ENCODE peak calls at places on chromosomes 11 and 22, in six cellular contexts. O, K, V, Z, I and R are unnamed samples.

GRCh38 chr22:49735411-49736311 is 92.0 kb downstream of the BRD1 start:
- DNase-seq in O (no peak), K (no peak), V (no peak), Z (no peak), I (no peak), R (no peak)

GRCh38 chr22:35609761-35610160 is 7.4 kb downstream of the MB start:
- DNase-seq in O (no peak), K (no peak), V (no peak), Z (no peak), I (no peak), R (no peak)

GRCh38 chr11:77249427-77249826 is 52.1 kb downstream of the GDPD4 start:
- DNase-seq in O (no peak), K (peak), V (no peak), Z (no peak), I (peak), R (no peak)

GRCh38 chr22:50573491-50574382 is 4.5 kb downstream of the CPT1B start:
- DNase-seq in O (no peak), K (no peak), V (no peak), Z (no peak), I (no peak), R (no peak)

GRCh38 chr22:17411213-17411612 is 42.0 kb downstream of the CECR2 start:
- DNase-seq in O (no peak), K (no peak), V (no peak), Z (no peak), I (no peak), R (no peak)

GRCh38 chr11:87265132-87265531 is 227.4 kb downstream of the TMEM135 start:
- DNase-seq in O (no peak), K (no peak), V (no peak), Z (no peak), I (peak), R (no peak)

GRCh38 chr11:102438311-102439062 is 14.1 kb downstream of the TMEM123 start:
- DNase-seq in O (no peak), K (no peak), V (no peak), Z (no peak), I (no peak), R (no peak)

GRCh38 chr11:12674936-12675696 is 895 bp downstream of the TEAD1 start:
- DNase-seq in O (no peak), K (no peak), V (no peak), Z (no peak), I (no peak), R (no peak)

GRCh38 chr11:74777877-74778276 is 29.2 kb downstream of the RNF169 start:
- DNase-seq in O (no peak), K (no peak), V (no peak), Z (no peak), I (no peak), R (no peak)

GRCh38 chr11:79396674-79397073 is 44.2 kb downstream of the TENM4 start:
- DNase-seq in O (no peak), K (no peak), V (no peak), Z (no peak), I (peak), R (no peak)

GRCh38 chr22:47168900-47169800 is 406.7 kb downstream of the TBC1D22A start:
- DNase-seq in O (peak), K (no peak), V (peak), Z (no peak), I (peak), R (peak)

GRCh38 chr11:14275081-14275480 is 83.9 kb downstream of the RRAS2 start:
- DNase-seq in O (no peak), K (no peak), V (no peak), Z (no peak), I (peak), R (no peak)

GRCh38 chr11:71282581-71283351 is 30.4 kb upstream of the SHANK2 start:
- DNase-seq in O (no peak), K (peak), V (peak), Z (no peak), I (no peak), R (no peak)

GRCh38 chr11:76769071-76769560 is 14.0 kb upstream of the TSKU start:
- DNase-seq in O (no peak), K (no peak), V (no peak), Z (no peak), I (peak), R (no peak)

GRCh38 chr11:96341237-96342130 is 1.5 kb downstream of the MAML2 start:
- DNase-seq in O (peak), K (no peak), V (peak), Z (peak), I (peak), R (no peak)

GRCh38 chr22:32132783-32133182 is 26.3 kb downstream of the C22orf42 start:
- DNase-seq in O (no peak), K (no peak), V (no peak), Z (no peak), I (no peak), R (no peak)

GRCh38 chr11:37984991-37985390 is 1387.0 kb upstream of the RAG2 start:
- DNase-seq in O (no peak), K (no peak), V (no peak), Z (no peak), I (no peak), R (no peak)

GRCh38 chr11:7596975-7597391 is 76.3 kb downstream of the CYB5R2 start:
- DNase-seq in O (no peak), K (no peak), V (peak), Z (no peak), I (no peak), R (no peak)

DNA sequence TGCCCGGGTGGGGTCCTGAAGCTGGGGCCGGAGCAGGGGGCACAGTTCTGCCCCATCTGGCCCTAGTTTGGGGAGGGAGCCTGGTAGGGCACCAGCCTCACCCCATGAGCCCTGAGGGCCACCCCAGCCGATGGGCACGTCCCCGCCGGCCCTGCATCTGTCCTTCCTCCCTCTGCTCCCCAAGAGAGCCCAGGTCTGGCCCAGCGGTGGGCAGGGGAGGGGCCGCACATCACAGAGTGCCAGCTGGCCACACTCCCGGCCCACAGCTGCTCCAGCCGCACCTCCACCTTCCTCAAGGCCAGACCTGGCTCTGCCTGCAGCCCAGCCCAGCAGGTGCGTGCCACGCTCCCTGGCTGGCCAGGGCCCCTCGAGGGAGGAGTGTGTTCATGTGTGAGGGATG is 21.6 kb downstream of the BRSK2 start:
- DNase-seq in O (no peak), K (no peak), V (no peak), Z (no peak), I (no peak), R (no peak)
- TF ChIP-seq POLR2A in O (no peak), K (no peak), V (no peak), Z (no peak), I (no peak), R (no peak)

GRCh38 chr22:40407021-40407761 is 36.8 kb downstream of the SGSM3 start:
- DNase-seq in O (no peak), K (no peak), V (no peak), Z (no peak), I (no peak), R (no peak)
- TF ChIP-seq POLR2A in O (no peak), K (no peak), V (no peak), Z (no peak), I (no peak), R (no peak)

GRCh38 chr11:72824020-72824419 is 9.8 kb downstream of the ATG16L2 start:
- DNase-seq in O (no peak), K (no peak), V (no peak), Z (no peak), I (no peak), R (no peak)

GRCh38 chr11:72825661-72826060 is 11.4 kb downstream of the ATG16L2 start:
- DNase-seq in O (no peak), K (no peak), V (no peak), Z (no peak), I (no peak), R (no peak)

GRCh38 chr11:72826191-72826941 is 12.2 kb downstream of the ATG16L2 start:
- DNase-seq in O (no peak), K (no peak), V (no peak), Z (no peak), I (no peak), R (no peak)

GRCh38 chr11:72823105-72823804 is 9.0 kb downstream of the ATG16L2 start:
- DNase-seq in O (no peak), K (no peak), V (no peak), Z (no peak), I (no peak), R (no peak)

DNA sequence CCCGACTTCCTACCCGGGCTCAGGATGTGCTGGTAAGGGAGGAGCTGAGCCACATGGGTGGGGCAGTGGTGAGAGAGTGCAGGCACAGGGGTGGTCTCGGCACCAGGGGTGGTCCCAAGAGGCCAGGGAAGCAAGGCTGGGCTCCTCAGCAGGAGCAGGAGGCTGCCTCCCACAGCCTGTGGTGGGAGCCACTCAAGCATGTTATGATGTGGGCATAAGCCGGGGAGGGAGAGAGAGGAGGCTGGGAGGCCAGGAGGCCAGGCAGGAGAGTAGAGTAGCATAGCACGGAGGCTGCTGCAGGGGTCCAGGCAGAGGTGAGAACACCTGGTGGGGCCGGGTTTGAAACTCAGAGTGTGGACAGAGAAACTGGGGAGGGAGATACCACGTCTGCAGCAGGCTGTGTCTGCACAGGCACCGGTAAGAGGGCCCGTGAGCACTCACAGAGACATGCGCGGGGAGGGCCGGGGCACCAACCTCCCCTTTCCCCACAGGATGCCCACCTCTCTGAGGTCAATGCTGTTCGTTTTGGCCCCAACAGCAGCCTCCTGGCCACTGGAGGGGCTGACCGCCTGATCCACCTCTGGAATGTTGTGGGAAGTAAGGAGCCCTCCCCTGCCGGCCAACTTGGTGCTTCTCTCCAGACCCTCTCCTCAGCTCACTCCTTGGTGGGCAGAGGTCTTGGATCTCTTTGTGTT is 10.7 kb downstream of the ATG16L2 start:
- DNase-seq in O (no peak), K (no peak), V (no peak), Z (no peak), I (no peak), R (no peak)
- TF ChIP-seq POLR2A in O (no peak), K (no peak), V (no peak), Z (no peak), I (no peak), R (no peak)

GRCh38 chr22:45676024-45676423 is 4.4 kb downstream of the ATXN10 start:
- DNase-seq in O (no peak), K (no peak), V (no peak), Z (no peak), I (no peak), R (no peak)

GRCh38 chr22:45672564-45673481 is 1.2 kb downstream of the ATXN10 start:
- DNase-seq in O (no peak), K (no peak), V (no peak), Z (no peak), I (no peak), R (no peak)

GRCh38 chr22:45671051-45671782 is 417 bp upstream of the ATXN10 start:
- DNase-seq in O (no peak), K (no peak), V (peak), Z (no peak), I (no peak), R (no peak)

GRCh38 chr22:45673482-45674175 is 2.0 kb downstream of the ATXN10 start:
- DNase-seq in O (no peak), K (no peak), V (no peak), Z (no peak), I (no peak), R (no peak)

GRCh38 chr22:45671783-45672563 is at the start of gene ATXN10:
- DNase-seq in O (peak), K (no peak), V (peak), Z (peak), I (peak), R (peak)
- TF ChIP-seq POLR2A in O (peak), K (peak), V (peak), Z (no peak), I (peak), R (peak)

GRCh38 chr11:19459240-19459639 is 218.5 kb upstream of the E2F8 start:
- DNase-seq in O (no peak), K (no peak), V (no peak), Z (no peak), I (no peak), R (no peak)
- TF ChIP-seq POLR2A in O (no peak), K (no peak), V (no peak), Z (no peak), I (no peak), R (no peak)

DNA sequence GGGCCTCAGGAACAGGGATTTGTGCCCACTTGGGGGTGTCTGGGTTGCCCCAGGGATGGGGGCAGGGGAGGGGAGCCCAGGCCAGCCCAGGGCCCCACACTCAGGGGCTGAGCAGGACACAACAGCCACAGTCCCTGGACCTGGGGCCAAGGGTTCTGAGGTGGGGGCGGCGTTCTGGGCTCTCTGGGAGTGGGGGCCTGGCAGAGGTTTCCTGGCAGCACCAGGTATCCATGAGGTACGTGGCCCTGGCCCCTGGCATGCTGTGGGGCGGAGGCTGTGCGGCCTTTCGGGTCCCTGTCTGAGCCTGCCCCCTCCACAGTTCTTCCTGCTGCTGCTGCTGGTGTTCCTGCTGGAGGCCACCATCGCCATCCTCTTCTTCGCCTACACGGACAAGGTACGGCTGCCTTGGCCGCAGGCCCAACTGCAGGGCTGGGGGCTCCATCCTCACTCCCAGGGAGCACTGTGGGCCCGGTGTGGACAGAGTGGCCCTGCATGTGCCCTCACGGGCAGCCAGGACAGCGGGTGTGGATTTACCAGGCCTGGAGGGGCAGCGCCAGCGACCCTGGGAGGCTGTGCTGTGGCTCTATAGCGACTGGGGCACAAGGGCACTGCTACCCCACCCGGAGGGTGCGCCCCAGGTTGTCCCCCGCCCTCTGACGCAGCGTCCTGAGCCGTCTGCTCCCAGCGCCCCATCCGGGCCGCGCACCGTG is 21.6 kb downstream of the TSPAN4 start:
- DNase-seq in O (no peak), K (no peak), V (no peak), Z (no peak), I (no peak), R (no peak)
- TF ChIP-seq POLR2A in O (no peak), K (no peak), V (no peak), Z (no peak), I (no peak), R (no peak)

GRCh38 chr11:46120711-46121327 is 435 bp downstream of the PHF21A start:
- DNase-seq in O (no peak), K (no peak), V (peak), Z (peak), I (peak), R (peak)

GRCh38 chr11:46122955-46123354 is 1.7 kb upstream of the PHF21A start:
- DNase-seq in O (no peak), K (no peak), V (no peak), Z (no peak), I (peak), R (no peak)

GRCh38 chr11:46120361-46120710 is 918 bp downstream of the PHF21A start:
- DNase-seq in O (no peak), K (no peak), V (peak), Z (no peak), I (no peak), R (no peak)

GRCh38 chr11:46121724-46122477 is 647 bp upstream of the PHF21A start:
- DNase-seq in O (peak), K (peak), V (peak), Z (peak), I (peak), R (peak)

DNA sequence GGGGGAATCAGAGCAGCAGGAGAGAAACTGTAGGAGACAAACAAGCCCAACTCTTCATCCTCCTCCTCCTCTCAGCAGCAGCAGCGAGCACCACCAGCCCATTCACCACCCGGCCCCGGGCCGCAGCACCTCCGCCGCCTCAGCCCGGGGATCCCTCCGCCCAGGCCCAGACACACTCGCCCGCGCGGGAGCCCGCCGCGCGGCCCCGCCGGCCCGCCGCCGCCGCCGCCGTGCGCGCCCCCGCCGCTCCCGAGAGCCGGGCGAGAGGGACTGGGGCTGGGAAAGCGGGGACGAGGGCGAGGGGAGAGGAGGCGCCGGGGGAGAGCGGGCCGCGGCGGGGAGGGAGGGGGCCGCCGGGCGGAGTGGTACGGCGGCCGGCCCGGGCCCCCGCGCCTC is at the start of gene PHF21A:
- DNase-seq in O (peak), K (peak), V (peak), Z (peak), I (peak), R (peak)
- TF ChIP-seq POLR2A in O (peak), K (no peak), V (peak), Z (peak), I (no peak), R (peak)

GRCh38 chr11:111344032-111344431 is 35.0 kb downstream of the POU2AF1 start:
- DNase-seq in O (peak), K (no peak), V (peak), Z (peak), I (peak), R (no peak)

GRCh38 chr11:111348147-111348546 is 30.9 kb downstream of the POU2AF1 start:
- DNase-seq in O (no peak), K (no peak), V (no peak), Z (no peak), I (no peak), R (no peak)

GRCh38 chr11:111347723-111348115 is 31.4 kb downstream of the POU2AF1 start:
- DNase-seq in O (no peak), K (no peak), V (no peak), Z (no peak), I (peak), R (no peak)

GRCh38 chr11:111349191-111349695 is 29.8 kb downstream of the POU2AF1 start:
- DNase-seq in O (no peak), K (no peak), V (no peak), Z (no peak), I (no peak), R (no peak)

GRCh38 chr11:111347002-111347722 is 31.9 kb downstream of the POU2AF1 start:
- DNase-seq in O (no peak), K (no peak), V (no peak), Z (peak), I (no peak), R (no peak)
- TF ChIP-seq POLR2A in O (no peak), K (no peak), V (no peak), Z (no peak), I (no peak), R (no peak)